ENCODE peak calls at places on chromosomes 13 and 19, in six cellular contexts. One of them, this sample, is unnamed.

GRCh38 chr19:6679139-6679538 is 9.2 kb upstream of the TNFSF14 start:
- DNase-seq in bronchial epithelial cell: no peak
- DNase-seq in CD8-positive, alpha-beta T cell: no peak
- DNase-seq in GM12865: no peak
- DNase-seq in iris pigment epithelial cell: no peak
- DNase-seq in HuH-7: no peak
- DNase-seq in this sample: no peak

GRCh38 chr13:105035092-105035491 is 1500.4 kb downstream of the EFNB2 start:
- DNase-seq in bronchial epithelial cell: no peak
- DNase-seq in CD8-positive, alpha-beta T cell: no peak
- DNase-seq in GM12865: no peak
- DNase-seq in iris pigment epithelial cell: no peak
- DNase-seq in HuH-7: no peak
- DNase-seq in this sample: no peak

GRCh38 chr19:27777726-27778125 is 1435.2 kb downstream of the UQCRFS1 start:
- DNase-seq in bronchial epithelial cell: no peak
- DNase-seq in CD8-positive, alpha-beta T cell: no peak
- DNase-seq in GM12865: no peak
- DNase-seq in iris pigment epithelial cell: no peak
- DNase-seq in HuH-7: peak; percentile 23
- DNase-seq in this sample: no peak

GRCh38 chr13:112727581-112727980 is 37.7 kb downstream of the ATP11A start:
- DNase-seq in bronchial epithelial cell: no peak
- DNase-seq in CD8-positive, alpha-beta T cell: no peak
- DNase-seq in GM12865: no peak
- DNase-seq in iris pigment epithelial cell: no peak
- DNase-seq in HuH-7: no peak
- DNase-seq in this sample: no peak

GRCh38 chr13:65744761-65745160 is 1485.4 kb downstream of the PCDH9 start:
- DNase-seq in bronchial epithelial cell: no peak
- DNase-seq in CD8-positive, alpha-beta T cell: no peak
- DNase-seq in GM12865: no peak
- DNase-seq in iris pigment epithelial cell: peak; percentile 52
- DNase-seq in HuH-7: no peak
- DNase-seq in this sample: no peak

GRCh38 chr13:27619711-27620376 is 485 bp downstream of the LNX2 start:
- DNase-seq in bronchial epithelial cell: peak; percentile 31
- DNase-seq in CD8-positive, alpha-beta T cell: peak; percentile 70
- DNase-seq in GM12865: peak; percentile 62
- DNase-seq in iris pigment epithelial cell: peak; percentile 38
- DNase-seq in HuH-7: peak; percentile 19
- DNase-seq in this sample: peak; percentile 46

GRCh38 chr19:42850981-42851717 is 28.4 kb downstream of the PSG1 start:
- DNase-seq in bronchial epithelial cell: peak; percentile 93
- DNase-seq in CD8-positive, alpha-beta T cell: no peak
- DNase-seq in GM12865: no peak
- DNase-seq in iris pigment epithelial cell: peak; percentile 98
- DNase-seq in HuH-7: no peak
- DNase-seq in this sample: peak; percentile 28

GRCh38 chr19:19600793-19601346 is 17.6 kb downstream of the PBX4 start:
- DNase-seq in bronchial epithelial cell: no peak
- DNase-seq in CD8-positive, alpha-beta T cell: no peak
- DNase-seq in GM12865: peak; percentile 41
- DNase-seq in iris pigment epithelial cell: no peak
- DNase-seq in HuH-7: no peak
- DNase-seq in this sample: no peak

GRCh38 chr13:80084086-80084676 is 256.7 kb downstream of the SPRY2 start:
- DNase-seq in bronchial epithelial cell: peak; percentile 73
- DNase-seq in CD8-positive, alpha-beta T cell: no peak
- DNase-seq in GM12865: no peak
- DNase-seq in iris pigment epithelial cell: peak; percentile 98
- DNase-seq in HuH-7: no peak
- DNase-seq in this sample: peak; percentile 85

GRCh38 chr13:52159159-52159982 is at the start of gene NEK3:
- DNase-seq in bronchial epithelial cell: peak; percentile 32
- DNase-seq in CD8-positive, alpha-beta T cell: peak; percentile 75
- DNase-seq in GM12865: peak; percentile 72
- DNase-seq in iris pigment epithelial cell: peak; percentile 68
- DNase-seq in HuH-7: peak; percentile 52
- DNase-seq in this sample: peak; percentile 65

GRCh38 chr19:3968556-3969434 is 2.1 kb downstream of the DAPK3 start:
- DNase-seq in bronchial epithelial cell: peak; percentile 97
- DNase-seq in CD8-positive, alpha-beta T cell: no peak
- DNase-seq in GM12865: no peak
- DNase-seq in iris pigment epithelial cell: peak; percentile 99
- DNase-seq in HuH-7: peak; percentile 86
- DNase-seq in this sample: peak; percentile 100

GRCh38 chr19:30106417-30107095 is 164.5 kb downstream of the URI1 start:
- DNase-seq in bronchial epithelial cell: no peak
- DNase-seq in CD8-positive, alpha-beta T cell: no peak
- DNase-seq in GM12865: no peak
- DNase-seq in iris pigment epithelial cell: no peak
- DNase-seq in HuH-7: no peak
- DNase-seq in this sample: no peak

GRCh38 chr19:38404858-38405257 is 2.0 kb downstream of the FAM98C start:
- DNase-seq in bronchial epithelial cell: no peak
- DNase-seq in CD8-positive, alpha-beta T cell: no peak
- DNase-seq in GM12865: no peak
- DNase-seq in iris pigment epithelial cell: no peak
- DNase-seq in HuH-7: no peak
- DNase-seq in this sample: no peak

GRCh38 chr19:13881692-13882418 is 4.9 kb downstream of the NANOS3 start:
- DNase-seq in bronchial epithelial cell: no peak
- DNase-seq in CD8-positive, alpha-beta T cell: peak; percentile 65
- DNase-seq in GM12865: peak; percentile 35
- DNase-seq in iris pigment epithelial cell: no peak
- DNase-seq in HuH-7: no peak
- DNase-seq in this sample: peak; percentile 34

GRCh38 chr13:41311607-41312500 is 787 bp downstream of the NAA16 start:
- DNase-seq in bronchial epithelial cell: peak; percentile 28
- DNase-seq in CD8-positive, alpha-beta T cell: peak; percentile 78
- DNase-seq in GM12865: peak; percentile 56
- DNase-seq in iris pigment epithelial cell: peak; percentile 47
- DNase-seq in HuH-7: peak; percentile 19
- DNase-seq in this sample: peak; percentile 59

GRCh38 chr13:36275190-36276002 is 22.2 kb downstream of the CCDC169 start:
- DNase-seq in bronchial epithelial cell: peak; percentile 59
- DNase-seq in CD8-positive, alpha-beta T cell: no peak
- DNase-seq in GM12865: peak; percentile 59
- DNase-seq in iris pigment epithelial cell: peak; percentile 82
- DNase-seq in HuH-7: no peak
- DNase-seq in this sample: peak; percentile 60

GRCh38 chr13:61927648-61928047 is 512.0 kb upstream of the PCDH20 start:
- DNase-seq in bronchial epithelial cell: no peak
- DNase-seq in CD8-positive, alpha-beta T cell: no peak
- DNase-seq in GM12865: no peak
- DNase-seq in iris pigment epithelial cell: no peak
- DNase-seq in HuH-7: no peak
- DNase-seq in this sample: no peak

GRCh38 chr19:48907671-48908070 is 7.6 kb downstream of the NUCB1 start:
- DNase-seq in bronchial epithelial cell: no peak
- DNase-seq in CD8-positive, alpha-beta T cell: no peak
- DNase-seq in GM12865: no peak
- DNase-seq in iris pigment epithelial cell: no peak
- DNase-seq in HuH-7: peak; percentile 57
- DNase-seq in this sample: no peak

GRCh38 chr13:101258071-101258470 is 158.2 kb downstream of the NALCN start:
- DNase-seq in bronchial epithelial cell: peak; percentile 64
- DNase-seq in CD8-positive, alpha-beta T cell: no peak
- DNase-seq in GM12865: peak; percentile 90
- DNase-seq in iris pigment epithelial cell: peak; percentile 89
- DNase-seq in HuH-7: no peak
- DNase-seq in this sample: peak; percentile 94

GRCh38 chr13:94433055-94433947 is 46.2 kb downstream of the DCT start:
- DNase-seq in bronchial epithelial cell: peak; percentile 21
- DNase-seq in CD8-positive, alpha-beta T cell: no peak
- DNase-seq in GM12865: peak; percentile 39
- DNase-seq in iris pigment epithelial cell: no peak
- DNase-seq in HuH-7: peak; percentile 34
- DNase-seq in this sample: no peak

GRCh38 chr19:51531349-51532315 is at the start of gene SIGLEC6:
- DNase-seq in bronchial epithelial cell: no peak
- DNase-seq in CD8-positive, alpha-beta T cell: no peak
- DNase-seq in GM12865: peak; percentile 78
- DNase-seq in iris pigment epithelial cell: no peak
- DNase-seq in HuH-7: no peak
- DNase-seq in this sample: no peak

This sample was measured in mesenchymal stem cell.